ENCODE peak calls at places on chromosomes 2 and 18, in six cellular contexts. One of them, this sample, is unnamed.

GRCh38 chr2:112065966-112066365 is 10.9 kb downstream of the TMEM87B start:
- DNase-seq in ascending aorta: no peak
- DNase-seq in PC-9: no peak
- DNase-seq in colonic mucosa: no peak
- DNase-seq in psoas muscle: no peak
- DNase-seq in transverse colon: no peak
- DNase-seq in this sample: no peak

GRCh38 chr2:38933653-38934052 is 44.0 kb downstream of the ARHGEF33 start:
- DNase-seq in ascending aorta: no peak
- DNase-seq in PC-9: no peak
- DNase-seq in colonic mucosa: no peak
- DNase-seq in psoas muscle: no peak
- DNase-seq in transverse colon: no peak
- DNase-seq in this sample: no peak

GRCh38 chr18:22223263-22223960 is 54.0 kb downstream of the GATA6 start:
- DNase-seq in ascending aorta: peak; percentile 78
- DNase-seq in PC-9: peak; percentile 92
- DNase-seq in colonic mucosa: peak; percentile 86
- DNase-seq in psoas muscle: peak; percentile 78
- DNase-seq in transverse colon: peak; percentile 87
- DNase-seq in this sample: peak; percentile 94

GRCh38 chr2:2831656-2832055 is 500.6 kb upstream of the MYT1L start:
- DNase-seq in ascending aorta: no peak
- DNase-seq in PC-9: no peak
- DNase-seq in colonic mucosa: peak; percentile 8
- DNase-seq in psoas muscle: no peak
- DNase-seq in transverse colon: no peak
- DNase-seq in this sample: no peak

GRCh38 chr2:143422681-143423080 is 293.5 kb downstream of the ARHGAP15 start:
- DNase-seq in ascending aorta: no peak
- DNase-seq in PC-9: no peak
- DNase-seq in colonic mucosa: no peak
- DNase-seq in psoas muscle: no peak
- DNase-seq in transverse colon: no peak
- DNase-seq in this sample: no peak

GRCh38 chr2:158999458-158999857 is 31.0 kb downstream of the TANC1 start:
- DNase-seq in ascending aorta: no peak
- DNase-seq in PC-9: no peak
- DNase-seq in colonic mucosa: no peak
- DNase-seq in psoas muscle: no peak
- DNase-seq in transverse colon: no peak
- DNase-seq in this sample: no peak

GRCh38 chr2:16250886-16251285 is 310.5 kb downstream of the MYCN start:
- DNase-seq in ascending aorta: no peak
- DNase-seq in PC-9: no peak
- DNase-seq in colonic mucosa: no peak
- DNase-seq in psoas muscle: no peak
- DNase-seq in transverse colon: no peak
- DNase-seq in this sample: no peak

GRCh38 chr2:199410130-199410529 is 47.6 kb downstream of the SATB2 start:
- DNase-seq in ascending aorta: no peak
- DNase-seq in PC-9: no peak
- DNase-seq in colonic mucosa: no peak
- DNase-seq in psoas muscle: no peak
- DNase-seq in transverse colon: no peak
- DNase-seq in this sample: no peak

GRCh38 chr2:37887286-37887685 is 37.8 kb upstream of the RMDN2 start:
- DNase-seq in ascending aorta: no peak
- DNase-seq in PC-9: no peak
- DNase-seq in colonic mucosa: no peak
- DNase-seq in psoas muscle: no peak
- DNase-seq in transverse colon: no peak
- DNase-seq in this sample: no peak

GRCh38 chr2:238913931-238914647 is 66.2 kb downstream of the TWIST2 start:
- DNase-seq in ascending aorta: no peak
- DNase-seq in PC-9: no peak
- DNase-seq in colonic mucosa: no peak
- DNase-seq in psoas muscle: no peak
- DNase-seq in transverse colon: no peak
- DNase-seq in this sample: no peak

GRCh38 chr18:79393181-79393598 is 2.5 kb upstream of the NFATC1 start:
- DNase-seq in ascending aorta: no peak
- DNase-seq in PC-9: no peak
- DNase-seq in colonic mucosa: no peak
- DNase-seq in psoas muscle: peak; percentile 73
- DNase-seq in transverse colon: no peak
- DNase-seq in this sample: peak; percentile 75

GRCh38 chr2:170771049-170771937 is 1.1 kb downstream of the ERICH2 start:
- DNase-seq in ascending aorta: no peak
- DNase-seq in PC-9: no peak
- DNase-seq in colonic mucosa: no peak
- DNase-seq in psoas muscle: no peak
- DNase-seq in transverse colon: peak; percentile 39
- DNase-seq in this sample: no peak

GRCh38 chr2:41934323-41935003 is 113.4 kb upstream of the PKDCC start:
- DNase-seq in ascending aorta: no peak
- DNase-seq in PC-9: no peak
- DNase-seq in colonic mucosa: no peak
- DNase-seq in psoas muscle: no peak
- DNase-seq in transverse colon: no peak
- DNase-seq in this sample: peak; percentile 88

GRCh38 chr2:85516649-85517389 is 22.1 kb upstream of the MAT2A start:
- DNase-seq in ascending aorta: no peak
- DNase-seq in PC-9: no peak
- DNase-seq in colonic mucosa: peak; percentile 77
- DNase-seq in psoas muscle: no peak
- DNase-seq in transverse colon: peak; percentile 75
- DNase-seq in this sample: no peak

GRCh38 chr18:44067201-44067600 is 613.5 kb upstream of the SETBP1 start:
- DNase-seq in ascending aorta: no peak
- DNase-seq in PC-9: no peak
- DNase-seq in colonic mucosa: no peak
- DNase-seq in psoas muscle: no peak
- DNase-seq in transverse colon: no peak
- DNase-seq in this sample: no peak

GRCh38 chr18:58341913-58342312 is 287.0 kb downstream of the ALPK2 start:
- DNase-seq in ascending aorta: no peak
- DNase-seq in PC-9: no peak
- DNase-seq in colonic mucosa: no peak
- DNase-seq in psoas muscle: no peak
- DNase-seq in transverse colon: no peak
- DNase-seq in this sample: no peak

GRCh38 chr2:176099737-176100546 is at the start of gene HOXD12:
- DNase-seq in ascending aorta: no peak
- DNase-seq in PC-9: no peak
- DNase-seq in colonic mucosa: peak; percentile 11
- DNase-seq in psoas muscle: no peak
- DNase-seq in transverse colon: no peak
- DNase-seq in this sample: no peak

GRCh38 chr18:65380986-65381385 is 369.8 kb upstream of the CDH7 start:
- DNase-seq in ascending aorta: no peak
- DNase-seq in PC-9: no peak
- DNase-seq in colonic mucosa: no peak
- DNase-seq in psoas muscle: no peak
- DNase-seq in transverse colon: no peak
- DNase-seq in this sample: no peak

GRCh38 chr2:173961346-173961705 is 3.8 kb downstream of the SP3 start:
- DNase-seq in ascending aorta: no peak
- DNase-seq in PC-9: no peak
- DNase-seq in colonic mucosa: no peak
- DNase-seq in psoas muscle: no peak
- DNase-seq in transverse colon: no peak
- DNase-seq in this sample: no peak

GRCh38 chr2:222448806-222449205 is 24.5 kb downstream of the SGPP2 start:
- DNase-seq in ascending aorta: no peak
- DNase-seq in PC-9: no peak
- DNase-seq in colonic mucosa: no peak
- DNase-seq in psoas muscle: no peak
- DNase-seq in transverse colon: peak; percentile 15
- DNase-seq in this sample: peak; percentile 57

GRCh38 chr2:54546925-54547324 is 90.8 kb downstream of the SPTBN1 start:
- DNase-seq in ascending aorta: no peak
- DNase-seq in PC-9: no peak
- DNase-seq in colonic mucosa: no peak
- DNase-seq in psoas muscle: no peak
- DNase-seq in transverse colon: no peak
- DNase-seq in this sample: no peak

GRCh38 chr2:121028577-121028976 is 256.4 kb downstream of the TFCP2L1 start:
- DNase-seq in ascending aorta: no peak
- DNase-seq in PC-9: no peak
- DNase-seq in colonic mucosa: no peak
- DNase-seq in psoas muscle: no peak
- DNase-seq in transverse colon: no peak
- DNase-seq in this sample: no peak

GRCh38 chr2:180722551-180723239 is 257.7 kb upstream of the UBE2E3 start:
- DNase-seq in ascending aorta: no peak
- DNase-seq in PC-9: no peak
- DNase-seq in colonic mucosa: no peak
- DNase-seq in psoas muscle: no peak
- DNase-seq in transverse colon: no peak
- DNase-seq in this sample: no peak

DNA sequence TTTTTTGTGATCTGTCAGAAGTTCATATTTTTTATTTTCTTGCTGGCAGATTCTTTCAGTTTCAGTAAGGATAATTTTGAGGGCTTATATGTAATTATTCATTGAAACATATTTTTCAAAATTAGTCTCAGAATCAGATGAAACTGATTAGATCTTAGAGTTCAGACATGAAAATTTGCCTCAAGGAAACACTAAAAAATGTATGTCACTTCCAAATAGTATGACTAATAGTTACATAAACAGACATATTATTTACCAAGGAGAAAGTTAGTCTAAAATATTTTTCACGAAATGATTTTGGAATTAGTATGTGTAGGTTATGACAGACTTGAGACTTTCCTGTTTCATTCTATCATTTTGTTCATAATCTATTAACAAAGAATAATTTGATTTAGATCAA is 628.6 kb downstream of the CCDC85A start:
- DNase-seq in ascending aorta: no peak
- DNase-seq in PC-9: no peak
- DNase-seq in colonic mucosa: no peak
- DNase-seq in psoas muscle: no peak
- DNase-seq in transverse colon: no peak
- DNase-seq in this sample: no peak
- H3K4me3 ChIP-seq in ascending aorta: no peak overlapping the region
- H3K4me3 ChIP-seq in PC-9: no peak overlapping the region
- H3K4me3 ChIP-seq in colonic mucosa: no peak overlapping the region
- H3K4me3 ChIP-seq in psoas muscle: no peak overlapping the region
- H3K4me3 ChIP-seq in transverse colon: no peak overlapping the region
- H3K4me3 ChIP-seq in this sample: no peak overlapping the region

DNA sequence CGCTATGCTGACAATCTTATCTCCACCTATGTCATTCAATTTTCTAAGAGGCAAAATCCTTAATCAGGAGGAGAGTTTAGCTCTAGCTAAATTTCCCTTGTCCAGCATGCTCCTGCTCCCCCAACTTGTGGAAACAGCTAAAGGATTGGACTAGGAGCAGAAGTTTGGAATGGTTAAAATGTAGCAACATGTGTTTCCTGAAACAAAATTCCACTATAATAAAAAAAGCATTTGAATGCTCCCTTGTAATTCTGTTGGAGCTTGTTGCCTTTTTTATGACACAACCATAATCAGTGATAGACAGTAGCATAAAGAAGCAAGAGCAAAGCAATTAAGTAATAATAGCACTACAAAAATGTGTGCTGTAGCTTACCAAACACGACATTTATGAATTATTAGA is 6.9 kb downstream of the ACTR3 start:
- DNase-seq in ascending aorta: no peak
- DNase-seq in PC-9: no peak
- DNase-seq in colonic mucosa: no peak
- DNase-seq in psoas muscle: no peak
- DNase-seq in transverse colon: no peak
- DNase-seq in this sample: no peak
- H3K4me1 ChIP-seq in ascending aorta: peaks cover 5% of the 10 kb centered on the region
- H3K4me1 ChIP-seq in PC-9: peaks cover 34% of the 10 kb centered on the region
- H3K4me1 ChIP-seq in colonic mucosa: peaks cover 32% of the 10 kb centered on the region
- H3K4me1 ChIP-seq in psoas muscle: peaks cover 88% of the 10 kb centered on the region
- H3K4me1 ChIP-seq in transverse colon: peaks cover 92% of the 10 kb centered on the region
- H3K4me1 ChIP-seq in this sample: peaks cover 6% of the 10 kb centered on the region

GRCh38 chr2:58521803-58522602 is 280.9 kb upstream of the FANCL start:
- DNase-seq in ascending aorta: no peak
- DNase-seq in PC-9: no peak
- DNase-seq in colonic mucosa: no peak
- DNase-seq in psoas muscle: no peak
- DNase-seq in transverse colon: no peak
- DNase-seq in this sample: no peak

GRCh38 chr2:58533376-58533775 is 292.3 kb upstream of the FANCL start:
- DNase-seq in ascending aorta: no peak
- DNase-seq in PC-9: no peak
- DNase-seq in colonic mucosa: no peak
- DNase-seq in psoas muscle: no peak
- DNase-seq in transverse colon: no peak
- DNase-seq in this sample: no peak

GRCh38 chr2:58532641-58533040 is 291.5 kb upstream of the FANCL start:
- DNase-seq in ascending aorta: no peak
- DNase-seq in PC-9: peak; percentile 46
- DNase-seq in colonic mucosa: no peak
- DNase-seq in psoas muscle: no peak
- DNase-seq in transverse colon: no peak
- DNase-seq in this sample: no peak

DNA sequence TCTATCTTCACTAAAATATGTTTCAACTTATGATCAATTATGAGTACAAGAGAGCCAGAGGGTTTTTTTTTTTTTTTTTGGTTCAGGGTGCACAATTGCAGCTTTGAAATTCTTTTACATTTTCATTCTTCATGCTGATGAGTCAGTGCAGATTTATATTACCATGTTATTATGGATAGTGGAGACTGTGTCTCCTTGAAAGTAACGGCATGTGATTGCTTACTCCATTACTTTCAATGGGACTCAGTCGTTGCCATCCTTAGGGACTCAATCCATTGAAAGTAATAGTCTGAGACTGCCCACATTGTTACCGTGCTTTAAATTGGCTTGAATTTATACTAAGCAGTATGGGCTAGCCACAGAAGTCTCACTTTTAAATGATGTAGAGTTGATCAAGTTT is 286.5 kb upstream of the FANCL start:
- DNase-seq in ascending aorta: no peak
- DNase-seq in PC-9: no peak
- DNase-seq in colonic mucosa: no peak
- DNase-seq in psoas muscle: no peak
- DNase-seq in transverse colon: no peak
- DNase-seq in this sample: no peak
- H3K27ac ChIP-seq in ascending aorta: no peak overlapping the region
- H3K27ac ChIP-seq in PC-9: no peak overlapping the region
- H3K27ac ChIP-seq in colonic mucosa: no peak overlapping the region
- H3K27ac ChIP-seq in psoas muscle: no peak overlapping the region
- H3K27ac ChIP-seq in transverse colon: no peak overlapping the region
- H3K27ac ChIP-seq in this sample: no peak overlapping the region

DNA sequence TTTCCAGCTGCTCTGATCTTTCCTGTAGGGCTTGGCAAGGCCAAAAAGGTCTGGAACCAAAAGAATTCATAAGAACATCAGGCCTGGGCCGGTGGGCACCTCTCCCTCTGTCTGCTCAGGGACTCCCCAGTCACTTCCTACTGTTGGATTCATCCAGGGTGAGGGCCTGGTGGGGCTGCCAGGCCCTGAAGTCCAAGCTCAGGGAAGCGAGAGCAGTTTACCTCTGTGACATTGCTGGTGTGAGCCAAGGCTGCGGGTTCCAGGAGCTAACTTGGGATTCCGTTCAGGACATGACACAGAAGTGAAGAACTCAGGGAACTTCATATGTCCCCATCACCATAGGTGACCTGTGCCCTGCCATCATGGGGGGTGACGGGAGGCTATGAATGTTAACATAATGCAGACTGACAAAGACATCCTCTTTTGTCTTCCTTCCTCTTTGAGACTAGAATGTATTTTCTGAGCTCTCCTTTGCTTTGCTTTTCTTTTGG is 130.6 kb upstream of the SLC1A4 start:
- DNase-seq in ascending aorta: no peak
- DNase-seq in PC-9: no peak
- DNase-seq in colonic mucosa: no peak
- DNase-seq in psoas muscle: peak; percentile 50
- DNase-seq in transverse colon: peak; percentile 24
- DNase-seq in this sample: no peak
- H3K4me3 ChIP-seq in ascending aorta: no peak overlapping the region
- H3K4me3 ChIP-seq in PC-9: peak overlapping the region; percentile 49
- H3K4me3 ChIP-seq in colonic mucosa: no peak overlapping the region
- H3K4me3 ChIP-seq in psoas muscle: peak overlapping the region; percentile 65
- H3K4me3 ChIP-seq in transverse colon: no peak overlapping the region
- H3K4me3 ChIP-seq in this sample: no peak overlapping the region